ENCODE peak calls at places on chromosomes 16 and 17, in six cellular contexts. T is neural progenitor cell; K is adrenal gland; L is thoracic aorta; Y is mammary epithelial cell; V is CD8-positive, alpha-beta T cell. Z is an unnamed sample. For H3K36me3 and H3K27me3, the result is how much of the 10 kb centered on the place peaks cover.

GRCh38 chr17:266701-267656 is 85.5 kb upstream of the DOC2B start:
- DNase-seq in T (peak), K (peak), L (peak), Y (no peak), V (no peak), Z (no peak)

GRCh38 chr17:31386542-31387075 is 4.9 kb upstream of the RAB11FIP4 start:
- DNase-seq in T (no peak), K (no peak), L (no peak), Y (no peak), V (no peak), Z (no peak)

GRCh38 chr17:3039748-3040147 is 23.7 kb downstream of the OR1D5 start:
- DNase-seq in T (no peak), K (no peak), L (no peak), Y (no peak), V (no peak), Z (no peak)

GRCh38 chr17:28550858-28551257 is 1.6 kb downstream of the UNC119 start:
- DNase-seq in T (no peak), K (no peak), L (no peak), Y (no peak), V (no peak), Z (no peak)

GRCh38 chr16:48537909-48538745 is 71.9 kb downstream of the N4BP1 start:
- DNase-seq in T (no peak), K (peak), L (no peak), Y (no peak), V (peak), Z (no peak)

GRCh38 chr17:38861399-38861843 is 7.9 kb upstream of the RPL23 start:
- DNase-seq in T (no peak), K (no peak), L (no peak), Y (peak), V (no peak), Z (no peak)

GRCh38 chr16:19307587-19308241 is 22.2 kb downstream of the CLEC19A start:
- DNase-seq in T (peak), K (no peak), L (no peak), Y (no peak), V (no peak), Z (no peak)

GRCh38 chr17:2232244-2232638 is 71.3 kb downstream of the SMG6 start:
- DNase-seq in T (no peak), K (peak), L (no peak), Y (no peak), V (no peak), Z (peak)

GRCh38 chr17:14306602-14307001 is 5.7 kb downstream of the HS3ST3B1 start:
- DNase-seq in T (no peak), K (no peak), L (no peak), Y (no peak), V (no peak), Z (no peak)

GRCh38 chr16:89078172-89078571 is 15.5 kb upstream of the ACSF3 start:
- DNase-seq in T (no peak), K (peak), L (no peak), Y (no peak), V (no peak), Z (no peak)

GRCh38 chr16:35391328-35391727 is 1931.9 kb downstream of the TP53TG3F start:
- DNase-seq in T (peak), K (peak), L (no peak), Y (peak), V (no peak), Z (peak)

GRCh38 chr17:35065880-35066279 is 2.4 kb upstream of the RFFL start:
- DNase-seq in T (no peak), K (no peak), L (no peak), Y (no peak), V (no peak), Z (no peak)

GRCh38 chr16:88856122-88856827 is 472 bp downstream of the GALNS start:
- DNase-seq in T (peak), K (peak), L (no peak), Y (no peak), V (peak), Z (no peak)

GRCh38 chr16:66849021-66849420 is 4.8 kb downstream of the CA7 start:
- DNase-seq in T (no peak), K (no peak), L (no peak), Y (no peak), V (no peak), Z (no peak)

GRCh38 chr16:3028716-3029319 is 5.0 kb downstream of the THOC6 start:
- DNase-seq in T (no peak), K (no peak), L (no peak), Y (no peak), V (no peak), Z (no peak)

GRCh38 chr16:88407807-88408206 is 25.0 kb downstream of the ZNF469 start:
- DNase-seq in T (no peak), K (no peak), L (no peak), Y (no peak), V (no peak), Z (no peak)

GRCh38 chr17:56774650-56775049 is 59.1 kb downstream of the C17orf67 start:
- DNase-seq in T (no peak), K (no peak), L (no peak), Y (no peak), V (no peak), Z (no peak)

GRCh38 chr17:58969156-58969555 is 137.5 kb downstream of the TRIM37 start:
- DNase-seq in T (no peak), K (no peak), L (no peak), Y (no peak), V (no peak), Z (no peak)

GRCh38 chr16:54397190-54397835 is 110.7 kb upstream of the IRX3 start:
- DNase-seq in T (no peak), K (no peak), L (no peak), Y (no peak), V (no peak), Z (peak)

GRCh38 chr16:67115649-67116048 is 5.9 kb downstream of the PHAF1 start:
- DNase-seq in T (no peak), K (no peak), L (no peak), Y (peak), V (no peak), Z (peak)

GRCh38 chr16:4309833-4310266 is 6.0 kb upstream of the GLIS2 start:
- DNase-seq in T (peak), K (peak), L (no peak), Y (no peak), V (peak), Z (peak)

GRCh38 chr17:47210105-47210504 is 957 bp downstream of the MYL4 start:
- DNase-seq in T (no peak), K (no peak), L (no peak), Y (no peak), V (no peak), Z (no peak)

GRCh38 chr16:85418978-85419491 is 194.1 kb upstream of the GSE1 start:
- DNase-seq in T (peak), K (no peak), L (no peak), Y (no peak), V (no peak), Z (no peak)

DNA sequence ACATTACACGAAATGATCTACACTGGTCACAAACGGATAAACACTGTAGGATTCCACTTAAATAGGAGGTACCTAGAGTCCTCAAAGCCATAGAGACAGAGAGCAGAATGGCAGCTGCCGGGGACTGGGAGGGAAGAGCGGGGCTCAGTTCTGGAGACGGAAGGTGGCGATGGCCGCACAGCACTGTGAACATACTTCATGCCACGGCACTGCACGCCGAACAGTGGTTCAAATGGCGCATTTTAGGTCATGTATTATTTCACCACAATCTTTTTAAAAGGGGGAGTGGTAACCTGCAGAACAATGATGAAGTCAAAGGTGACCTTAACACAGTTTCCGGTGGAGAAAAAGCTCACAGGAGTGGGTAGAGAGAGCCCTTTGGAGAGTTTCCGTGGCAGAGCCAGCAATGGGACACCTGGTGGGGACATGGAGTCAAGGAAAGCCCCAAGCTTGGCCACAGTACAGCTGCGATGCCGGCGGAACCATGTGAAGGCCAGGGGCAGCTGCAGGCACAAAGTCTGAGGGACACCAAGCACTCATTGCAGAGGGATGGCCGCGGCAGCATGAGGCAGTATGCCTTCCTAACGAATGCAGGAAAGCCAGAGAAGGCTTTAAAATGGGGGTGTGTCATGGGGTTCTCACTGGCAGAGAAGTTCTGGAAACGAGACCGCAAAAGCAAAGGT is 7.4 kb downstream of the FLCN start:
- DNase-seq in T (no peak), K (no peak), L (no peak), Y (no peak), V (no peak), Z (no peak)
- H3K36me3 ChIP-seq in T (under half), K (under half), L (half or more), Y (under half), V (under half), Z (under half)

GRCh38 chr17:63069245-63069644 is 103.2 kb downstream of the TANC2 start:
- DNase-seq in T (no peak), K (no peak), L (no peak), Y (no peak), V (no peak), Z (no peak)

GRCh38 chr17:63071797-63072196 is 105.8 kb downstream of the TANC2 start:
- DNase-seq in T (no peak), K (no peak), L (no peak), Y (peak), V (no peak), Z (no peak)

GRCh38 chr17:63070031-63070430 is 104.0 kb downstream of the TANC2 start:
- DNase-seq in T (no peak), K (no peak), L (no peak), Y (no peak), V (no peak), Z (no peak)

DNA sequence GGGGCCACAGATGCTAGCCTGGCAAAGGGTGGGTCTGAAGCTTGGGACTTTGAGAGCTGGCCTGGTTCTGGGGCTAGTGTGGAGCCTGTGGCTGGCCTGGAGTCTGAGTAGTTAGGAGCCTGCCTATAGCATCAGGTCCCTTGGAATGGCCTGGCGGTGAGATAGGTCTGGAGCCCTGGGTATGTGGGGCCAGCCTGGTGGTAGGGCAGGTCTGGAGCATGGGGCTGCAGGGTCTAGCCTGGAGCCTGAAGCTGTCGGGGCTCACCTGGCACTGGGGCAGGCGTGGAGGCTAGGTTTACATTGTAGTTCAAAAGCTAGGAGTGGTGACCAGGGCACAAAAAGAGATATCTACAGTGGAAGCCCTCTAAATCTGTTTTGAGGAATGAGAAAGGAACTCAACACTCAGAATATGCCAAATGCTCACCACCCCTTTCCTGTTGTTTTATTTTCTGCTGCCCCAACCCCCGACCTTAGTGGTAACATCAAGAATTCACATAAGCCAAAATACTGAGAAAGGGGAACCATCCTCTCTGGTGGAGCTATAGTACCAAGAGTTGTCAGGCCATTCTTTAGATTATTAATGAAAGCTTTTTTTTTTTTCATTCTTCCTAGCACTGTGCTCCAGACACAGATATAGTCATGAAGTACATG is 100.2 kb downstream of the TANC2 start:
- DNase-seq in T (no peak), K (no peak), L (no peak), Y (no peak), V (no peak), Z (no peak)
- H3K27me3 ChIP-seq in T (under half), K (under half), L (under half), Y (under half), V (under half), Z (under half)

GRCh38 chr17:73478768-73479424 is 165.3 kb downstream of the SDK2 start:
- DNase-seq in T (peak), K (no peak), L (no peak), Y (no peak), V (no peak), Z (no peak)

GRCh38 chr17:73482251-73482661 is 162.0 kb downstream of the SDK2 start:
- DNase-seq in T (no peak), K (no peak), L (no peak), Y (no peak), V (no peak), Z (no peak)

GRCh38 chr17:73481672-73482071 is 162.6 kb downstream of the SDK2 start:
- DNase-seq in T (no peak), K (no peak), L (no peak), Y (no peak), V (no peak), Z (no peak)

GRCh38 chr17:73482674-73483293 is 161.5 kb downstream of the SDK2 start:
- DNase-seq in T (no peak), K (no peak), L (no peak), Y (no peak), V (no peak), Z (no peak)

GRCh38 chr17:73480740-73481139 is 163.5 kb downstream of the SDK2 start:
- DNase-seq in T (no peak), K (no peak), L (no peak), Y (no peak), V (no peak), Z (peak)
- H3K4me3 ChIP-seq in T (no peak), K (no peak), L (no peak), Y (no peak), V (no peak), Z (no peak)

GRCh38 chr16:21971856-21972255 is 18.7 kb downstream of the UQCRC2 start:
- DNase-seq in T (no peak), K (no peak), L (no peak), Y (no peak), V (no peak), Z (no peak)

DNA sequence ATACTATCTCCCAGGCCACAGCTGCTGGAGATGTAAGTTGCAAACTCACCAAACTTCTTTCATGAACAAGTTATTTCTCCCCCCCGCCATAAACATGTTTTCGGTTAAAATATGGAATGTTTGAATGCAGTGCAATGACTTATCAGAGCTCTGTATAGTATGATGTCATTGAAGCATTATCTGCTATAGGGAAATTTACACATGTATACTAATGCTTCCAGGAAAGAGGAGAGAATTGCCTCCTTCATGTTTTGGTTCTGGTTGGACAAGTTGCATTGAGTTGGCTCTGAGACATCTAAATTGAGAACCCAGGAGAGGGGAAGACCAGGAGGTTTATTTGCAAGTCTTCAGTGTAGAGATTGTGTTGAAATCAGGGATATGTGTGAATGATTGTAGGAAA is 20.8 kb downstream of the UQCRC2 start:
- DNase-seq in T (no peak), K (no peak), L (no peak), Y (no peak), V (no peak), Z (no peak)
- H3K36me3 ChIP-seq in T (under half), K (under half), L (half or more), Y (half or more), V (half or more), Z (half or more)

Z was measured in MG63.